ENCODE peak calls at places on chromosomes 3 and 15, in seven cellular contexts. E is M059J; W is GM04503; B is activated T-helper 2 cell treated with anti-CD3 and anti-CD28 coated beads, Interferon-gamma antibody, Interleukin-2, Interleukin-4, amounts not matched to agents 10 μg/mL and 5 μg/mL and 100 μg/mL, durations not matched to agents 14 hours and 24 hours and 36 hours; Y is adrenal gland; Z is midbrain; A is Daoy. Q is an unnamed sample.

GRCh38 chr15:70412717-70413266 is 315.1 kb upstream of the TLE3 start:
- DNase-seq in E (no peak), W (no peak), B (no peak), Y (no peak), Z (no peak), A (no peak), Q (no peak)

GRCh38 chr15:67137319-67137718 is 71.9 kb downstream of the SMAD3 start:
- DNase-seq in E (no peak), W (no peak), B (no peak), Y (no peak), Z (no peak), A (no peak), Q (no peak)

GRCh38 chr15:74653426-74654082 is 37.9 kb downstream of the CLK3 start:
- DNase-seq in E (peak), W (peak), B (no peak), Y (no peak), Z (no peak), A (peak), Q (no peak)

GRCh38 chr3:339346-339745 is 142.8 kb downstream of the CHL1 start:
- DNase-seq in E (no peak), W (no peak), B (no peak), Y (no peak), Z (no peak), A (no peak), Q (no peak)

GRCh38 chr3:143110371-143110770 is 9.2 kb upstream of the CHST2 start:
- DNase-seq in E (no peak), W (no peak), B (no peak), Y (no peak), Z (no peak), A (no peak), Q (no peak)

GRCh38 chr15:52193321-52193720 is 2.1 kb upstream of the GNB5 start:
- DNase-seq in E (no peak), W (no peak), B (no peak), Y (no peak), Z (no peak), A (no peak), Q (no peak)

GRCh38 chr15:29870495-29871151 is 48.4 kb upstream of the TJP1 start:
- DNase-seq in E (no peak), W (no peak), B (no peak), Y (peak), Z (peak), A (no peak), Q (no peak)

GRCh38 chr15:76151599-76151974 is 91.8 kb downstream of the TMEM266 start:
- DNase-seq in E (no peak), W (no peak), B (no peak), Y (no peak), Z (no peak), A (no peak), Q (no peak)

GRCh38 chr15:51939216-51939615 is 32.4 kb downstream of the LEO1 start:
- DNase-seq in E (peak), W (no peak), B (no peak), Y (no peak), Z (no peak), A (no peak), Q (no peak)

GRCh38 chr15:57436961-57437360 is 60.7 kb downstream of the CGNL1 start:
- DNase-seq in E (peak), W (no peak), B (no peak), Y (no peak), Z (no peak), A (no peak), Q (no peak)

GRCh38 chr15:76309561-76310330 is 1.5 kb downstream of the ETFA start:
- DNase-seq in E (peak), W (no peak), B (no peak), Y (no peak), Z (no peak), A (no peak), Q (no peak)

GRCh38 chr3:42839616-42840015 is 30.4 kb downstream of the ACKR2 start:
- DNase-seq in E (peak), W (no peak), B (peak), Y (peak), Z (peak), A (peak), Q (no peak)

GRCh38 chr3:52039846-52040245 is 16.5 kb downstream of the DUSP7 start:
- DNase-seq in E (no peak), W (no peak), B (no peak), Y (no peak), Z (peak), A (no peak), Q (no peak)

GRCh38 chr15:90664650-90665287 is 52.4 kb upstream of the BLM start:
- DNase-seq in E (no peak), W (no peak), B (no peak), Y (peak), Z (peak), A (no peak), Q (no peak)

GRCh38 chr3:132659000-132659369 is 624 bp downstream of the ACAD11 start:
- DNase-seq in E (peak), W (no peak), B (no peak), Y (no peak), Z (peak), A (no peak), Q (no peak)

GRCh38 chr3:177089901-177090300 is 107.4 kb downstream of the TBL1XR1 start:
- DNase-seq in E (no peak), W (no peak), B (no peak), Y (no peak), Z (no peak), A (no peak), Q (no peak)

GRCh38 chr3:171135536-171135935 is 109.0 kb upstream of the SLC2A2 start:
- DNase-seq in E (peak), W (no peak), B (no peak), Y (no peak), Z (no peak), A (no peak), Q (no peak)

GRCh38 chr15:60392986-60393811 is 4.6 kb downstream of the ANXA2 start:
- DNase-seq in E (peak), W (peak), B (no peak), Y (peak), Z (no peak), A (peak), Q (no peak)

GRCh38 chr15:35290301-35290721 is 205.2 kb upstream of the NANOGP8 start:
- DNase-seq in E (no peak), W (no peak), B (no peak), Y (no peak), Z (no peak), A (no peak), Q (no peak)

GRCh38 chr15:52912172-52912571 is 122.0 kb upstream of the ONECUT1 start:
- DNase-seq in E (no peak), W (no peak), B (no peak), Y (no peak), Z (no peak), A (no peak), Q (no peak)

GRCh38 chr3:188890572-188891270 is 281.1 kb upstream of the TPRG1 start:
- DNase-seq in E (no peak), W (no peak), B (no peak), Y (no peak), Z (no peak), A (peak), Q (no peak)

GRCh38 chr15:67130673-67131601 is 65.5 kb downstream of the SMAD3 start:
- DNase-seq in E (no peak), W (no peak), B (no peak), Y (no peak), Z (no peak), A (peak), Q (no peak)

GRCh38 chr3:64956619-64957018 is 268.8 kb upstream of the ADAMTS9 start:
- DNase-seq in E (no peak), W (no peak), B (no peak), Y (no peak), Z (no peak), A (no peak), Q (no peak)

GRCh38 chr3:160049570-160049969 is 60.9 kb downstream of the IL12A start:
- DNase-seq in E (no peak), W (no peak), B (no peak), Y (no peak), Z (no peak), A (no peak), Q (no peak)

GRCh38 chr3:74443102-74443501 is 171.4 kb downstream of the CNTN3 start:
- DNase-seq in E (no peak), W (peak), B (no peak), Y (no peak), Z (no peak), A (no peak), Q (no peak)

GRCh38 chr3:59809016-59809415 is 759.2 kb upstream of the CFAP20DC start:
- DNase-seq in E (peak), W (no peak), B (no peak), Y (no peak), Z (no peak), A (peak), Q (no peak)

GRCh38 chr15:43545426-43545825 is 28.0 kb downstream of the MAP1A start:
- DNase-seq in E (no peak), W (no peak), B (no peak), Y (no peak), Z (no peak), A (no peak), Q (no peak)

GRCh38 chr15:66542896-66543295 is 22.9 kb downstream of the LCTL start:
- DNase-seq in E (no peak), W (no peak), B (no peak), Y (no peak), Z (no peak), A (no peak), Q (no peak)

GRCh38 chr15:52262364-52262763 is 33.2 kb downstream of the MYO5C start:
- DNase-seq in E (peak), W (no peak), B (no peak), Y (no peak), Z (no peak), A (peak), Q (no peak)

GRCh38 chr3:112786002-112786590 is 60.6 kb downstream of the CD200R1L start:
- DNase-seq in E (peak), W (no peak), B (no peak), Y (no peak), Z (no peak), A (peak), Q (no peak)